ENCODE peak calls at places on chromosomes 11 and 22, in eight cellular contexts. One of them, this sample, is unnamed.

GRCh38 chr11:120952503-120953229 is 71.2 kb upstream of the TBCEL start:
- DNase-seq in T-helper 1 cell: no peak
- DNase-seq in hypothalamus: peak
- DNase-seq in NCI-H2227 treated with DMSO at 0.1 percent for 48 hours: peak
- DNase-seq in left colon: peak
- DNase-seq in A673: peak
- DNase-seq in RPMI8226: peak
- DNase-seq in ovary: peak
- DNase-seq in this sample: peak

GRCh38 chr22:26139320-26139719 is 29.9 kb upstream of the SEZ6L start:
- DNase-seq in T-helper 1 cell: no peak
- DNase-seq in hypothalamus: peak
- DNase-seq in NCI-H2227 treated with DMSO at 0.1 percent for 48 hours: no peak
- DNase-seq in left colon: no peak
- DNase-seq in A673: peak
- DNase-seq in RPMI8226: no peak
- DNase-seq in ovary: no peak
- DNase-seq in this sample: no peak

GRCh38 chr11:117195208-117195607 is 4.0 kb upstream of the TAGLN start:
- DNase-seq in T-helper 1 cell: no peak
- DNase-seq in hypothalamus: no peak
- DNase-seq in NCI-H2227 treated with DMSO at 0.1 percent for 48 hours: no peak
- DNase-seq in left colon: no peak
- DNase-seq in A673: no peak
- DNase-seq in RPMI8226: no peak
- DNase-seq in ovary: no peak
- DNase-seq in this sample: peak

GRCh38 chr11:14306481-14306880 is 52.5 kb downstream of the RRAS2 start:
- DNase-seq in T-helper 1 cell: no peak
- DNase-seq in hypothalamus: no peak
- DNase-seq in NCI-H2227 treated with DMSO at 0.1 percent for 48 hours: no peak
- DNase-seq in left colon: no peak
- DNase-seq in A673: no peak
- DNase-seq in RPMI8226: no peak
- DNase-seq in ovary: no peak
- DNase-seq in this sample: no peak

GRCh38 chr22:44890416-44891292 is 119.2 kb downstream of the PHF21B start:
- DNase-seq in T-helper 1 cell: no peak
- DNase-seq in hypothalamus: no peak
- DNase-seq in NCI-H2227 treated with DMSO at 0.1 percent for 48 hours: no peak
- DNase-seq in left colon: no peak
- DNase-seq in A673: no peak
- DNase-seq in RPMI8226: no peak
- DNase-seq in ovary: no peak
- DNase-seq in this sample: no peak

GRCh38 chr11:107413352-107413751 is 44.3 kb downstream of the CWF19L2 start:
- DNase-seq in T-helper 1 cell: no peak
- DNase-seq in hypothalamus: no peak
- DNase-seq in NCI-H2227 treated with DMSO at 0.1 percent for 48 hours: no peak
- DNase-seq in left colon: no peak
- DNase-seq in A673: no peak
- DNase-seq in RPMI8226: no peak
- DNase-seq in ovary: no peak
- DNase-seq in this sample: no peak

GRCh38 chr11:46099973-46100335 is 21.3 kb downstream of the PHF21A start:
- DNase-seq in T-helper 1 cell: no peak
- DNase-seq in hypothalamus: no peak
- DNase-seq in NCI-H2227 treated with DMSO at 0.1 percent for 48 hours: no peak
- DNase-seq in left colon: no peak
- DNase-seq in A673: peak
- DNase-seq in RPMI8226: no peak
- DNase-seq in ovary: no peak
- DNase-seq in this sample: no peak

GRCh38 chr22:20221421-20222340 is 46.4 kb downstream of the RTN4R start:
- DNase-seq in T-helper 1 cell: no peak
- DNase-seq in hypothalamus: peak
- DNase-seq in NCI-H2227 treated with DMSO at 0.1 percent for 48 hours: no peak
- DNase-seq in left colon: no peak
- DNase-seq in A673: no peak
- DNase-seq in RPMI8226: no peak
- DNase-seq in ovary: no peak
- DNase-seq in this sample: no peak

GRCh38 chr11:34632105-34632780 is 11.3 kb downstream of the EHF start:
- DNase-seq in T-helper 1 cell: no peak
- DNase-seq in hypothalamus: peak
- DNase-seq in NCI-H2227 treated with DMSO at 0.1 percent for 48 hours: no peak
- DNase-seq in left colon: no peak
- DNase-seq in A673: no peak
- DNase-seq in RPMI8226: no peak
- DNase-seq in ovary: no peak
- DNase-seq in this sample: no peak

GRCh38 chr11:123543796-123544195 is 110.6 kb downstream of the SCN3B start:
- DNase-seq in T-helper 1 cell: no peak
- DNase-seq in hypothalamus: no peak
- DNase-seq in NCI-H2227 treated with DMSO at 0.1 percent for 48 hours: no peak
- DNase-seq in left colon: no peak
- DNase-seq in A673: peak
- DNase-seq in RPMI8226: no peak
- DNase-seq in ovary: no peak
- DNase-seq in this sample: no peak

GRCh38 chr11:8258771-8259170 is 4.9 kb downstream of the LMO1 start:
- DNase-seq in T-helper 1 cell: no peak
- DNase-seq in hypothalamus: no peak
- DNase-seq in NCI-H2227 treated with DMSO at 0.1 percent for 48 hours: peak
- DNase-seq in left colon: peak
- DNase-seq in A673: no peak
- DNase-seq in RPMI8226: no peak
- DNase-seq in ovary: no peak
- DNase-seq in this sample: no peak

GRCh38 chr11:64675417-64676252 is 47.4 kb downstream of the NRXN2 start:
- DNase-seq in T-helper 1 cell: no peak
- DNase-seq in hypothalamus: peak
- DNase-seq in NCI-H2227 treated with DMSO at 0.1 percent for 48 hours: no peak
- DNase-seq in left colon: no peak
- DNase-seq in A673: peak
- DNase-seq in RPMI8226: no peak
- DNase-seq in ovary: no peak
- DNase-seq in this sample: no peak

GRCh38 chr22:48705917-48706605 is 1121.6 kb downstream of the BRD1 start:
- DNase-seq in T-helper 1 cell: no peak
- DNase-seq in hypothalamus: no peak
- DNase-seq in NCI-H2227 treated with DMSO at 0.1 percent for 48 hours: no peak
- DNase-seq in left colon: no peak
- DNase-seq in A673: no peak
- DNase-seq in RPMI8226: no peak
- DNase-seq in ovary: no peak
- DNase-seq in this sample: no peak

This sample was measured in left lung.